ENCODE peak calls at places on chromosomes 12 and 14, in four cellular contexts. D is HFF-Myc, S is cardiac fibroblast, Z is GM12878. X is an unnamed sample.

GRCh38 chr14:89956294-89957009 is 725 bp downstream of the TDP1 start:
- DNase-seq in Z (peak), D (peak), S (peak), X (peak)

GRCh38 chr12:3319723-3320492 is 171.1 kb upstream of the PRMT8 start:
- DNase-seq in Z (no peak), D (no peak), S (no peak), X (no peak)

GRCh38 chr12:89239534-89239933 is 112.8 kb downstream of the DUSP6 start:
- DNase-seq in D (no peak), Z (no peak), S (no peak), X (no peak)

GRCh38 chr12:57280234-57281062 is 29.5 kb upstream of the STAC3 start:
- DNase-seq in Z (peak), S (peak), D (peak), X (no peak)

GRCh38 chr12:52056801-52057613 is 5.8 kb downstream of the NR4A1 start:
- DNase-seq in D (no peak), Z (no peak), S (no peak), X (no peak)

GRCh38 chr12:75954076-75954475 is 77.5 kb downstream of the PHLDA1 start:
- DNase-seq in D (peak), S (peak), Z (no peak), X (no peak)

GRCh38 chr12:111442301-111443045 is 36.8 kb downstream of the SH2B3 start:
- DNase-seq in D (no peak), S (no peak), Z (no peak), X (no peak)

GRCh38 chr12:105400227-105400626 is 69.7 kb downstream of the C12orf75 start:
- DNase-seq in Z (no peak), D (no peak), S (no peak), X (no peak)

GRCh38 chr14:57403521-57403864 is 13.1 kb downstream of the NAA30 start:
- DNase-seq in D (peak), Z (no peak), S (no peak), X (no peak)

GRCh38 chr14:26394114-26394855 is 203.5 kb downstream of the NOVA1 start:
- DNase-seq in Z (no peak), S (peak), D (no peak), X (no peak)

GRCh38 chr14:32950584-32950983 is 11.9 kb downstream of the NPAS3 start:
- DNase-seq in Z (no peak), D (no peak), S (peak), X (no peak)

GRCh38 chr12:91921555-91921954 is 224.1 kb downstream of the BTG1 start:
- DNase-seq in D (no peak), Z (no peak), S (no peak), X (no peak)

GRCh38 chr12:110200124-110200417 is 75.9 kb downstream of the IFT81 start:
- DNase-seq in D (no peak), S (peak), Z (no peak), X (no peak)

GRCh38 chr12:120468271-120468845 is 1.2 kb downstream of the SRSF9 start:
- DNase-seq in S (peak), Z (no peak), D (no peak), X (peak)

GRCh38 chr12:112419269-112420133 is 754 bp downstream of the PTPN11 start:
- DNase-seq in Z (no peak), D (no peak), S (peak), X (no peak)

GRCh38 chr14:55122441-55122986 is 6.5 kb upstream of the LGALS3 start:
- DNase-seq in D (no peak), Z (no peak), S (peak), X (no peak)

GRCh38 chr14:92502541-92503286 is 10.9 kb upstream of the RIN3 start:
- DNase-seq in D (no peak), Z (no peak), S (no peak), X (no peak)

GRCh38 chr12:44833561-44833960 is 42.6 kb downstream of the NELL2 start:
- DNase-seq in Z (no peak), D (no peak), S (no peak), X (no peak)

GRCh38 chr14:95495538-95496025 is 20.9 kb downstream of the SYNE3 start:
- DNase-seq in S (no peak), Z (peak), D (no peak), X (no peak)

GRCh38 chr12:46825526-46826414 is at the start of gene SLC38A4:
- DNase-seq in S (peak), D (peak), Z (no peak), X (peak)

GRCh38 chr12:104605685-104606084 is 148.9 kb downstream of the CHST11 start:
- DNase-seq in S (peak), Z (no peak), D (no peak), X (no peak)

GRCh38 chr14:22626590-22626989 is 17.6 kb downstream of the OR6J1 start:
- DNase-seq in Z (no peak), D (no peak), S (no peak), X (no peak)

GRCh38 chr12:65602579-65603295 is 221.5 kb upstream of the HMGA2 start:
- DNase-seq in Z (no peak), S (peak), D (peak), X (peak)

GRCh38 chr12:5213990-5214389 is 170.3 kb downstream of the KCNA5 start:
- DNase-seq in Z (no peak), D (no peak), S (no peak), X (no peak)

GRCh38 chr14:20760950-20761349 is 7.3 kb upstream of the EDDM3B start:
- DNase-seq in S (no peak), Z (no peak), D (no peak), X (no peak)

GRCh38 chr14:28926091-28926490 is 159.5 kb downstream of the FOXG1 start:
- DNase-seq in D (no peak), S (no peak), Z (no peak), X (no peak)

GRCh38 chr12:132687211-132688164 is at the start of the genes POLE and PXMP2:
- DNase-seq in S (peak), D (peak), Z (peak), X (peak)
- TF ChIP-seq CTCF in S (no peak), D (no peak), Z (no peak), X (no peak)

GRCh38 chr12:55743967-55744931 is 1.3 kb downstream of the GDF11 start:
- DNase-seq in S (no peak), D (no peak), Z (no peak), X (no peak)

GRCh38 chr12:55741978-55742377 is 944 bp upstream of the GDF11 start:
- DNase-seq in Z (no peak), D (no peak), S (no peak), X (no peak)

GRCh38 chr12:55745361-55746146 is 2.6 kb downstream of the GDF11 start:
- DNase-seq in S (no peak), Z (no peak), D (no peak), X (peak)

GRCh38 chr12:55742719-55743130 is at the start of gene GDF11:
- DNase-seq in D (no peak), Z (no peak), S (peak), X (peak)

GRCh38 chr12:55743131-55743921 is 404 bp downstream of the GDF11 start:
- DNase-seq in S (peak), D (no peak), Z (no peak), X (no peak)
- TF ChIP-seq CTCF in S (peak), D (no peak), Z (no peak), X (no peak)

GRCh38 chr12:6233121-6233971 is 33.1 kb downstream of the CD9 start:
- DNase-seq in S (no peak), D (no peak), Z (no peak), X (no peak)
- TF ChIP-seq CTCF in S (no peak), D (no peak), Z (no peak), X (no peak)

DNA sequence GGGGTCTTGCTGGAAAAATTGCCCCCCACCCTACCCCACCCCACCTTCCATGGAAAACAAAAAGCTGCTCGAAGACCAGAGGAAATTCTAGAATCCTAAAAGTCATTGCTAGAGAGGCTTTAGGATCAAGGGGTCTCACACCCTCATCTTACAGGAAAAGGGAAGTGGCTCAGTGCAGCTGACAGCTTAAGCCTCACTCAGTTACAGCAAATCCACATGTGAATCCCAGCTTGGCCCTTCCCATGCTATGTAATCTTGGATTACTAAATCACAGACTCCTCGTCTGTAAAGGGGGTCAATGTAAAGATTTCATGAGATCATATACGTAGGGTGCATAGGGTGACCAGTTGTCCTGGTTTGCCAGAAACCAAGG is 25.9 kb downstream of the CMKLR1 start:
- DNase-seq in S (no peak), Z (no peak), D (no peak), X (no peak)
- TF ChIP-seq CTCF in S (no peak), Z (no peak), D (no peak), X (no peak)

GRCh38 chr12:68157295-68157871 is 2.2 kb downstream of the IFNG start:
- DNase-seq in Z (no peak), S (no peak), D (no peak), X (no peak)

GRCh38 chr12:68154768-68155167 is 4.8 kb downstream of the IFNG start:
- DNase-seq in Z (no peak), S (no peak), D (no peak), X (no peak)

GRCh38 chr12:68162374-68162773 is 2.8 kb upstream of the IFNG start:
- DNase-seq in D (no peak), S (no peak), Z (no peak), X (no peak)

GRCh38 chr12:68159681-68160304 is at the start of gene IFNG:
- DNase-seq in D (no peak), Z (peak), S (no peak), X (no peak)

GRCh38 chr12:68158427-68158826 is 1.1 kb downstream of the IFNG start:
- DNase-seq in D (peak), Z (no peak), S (peak), X (no peak)
- TF ChIP-seq CTCF in D (peak), Z (peak), S (peak), X (peak)

GRCh38 chr14:65230287-65230728 is 128.0 kb upstream of the MAX start:
- DNase-seq in S (peak), Z (no peak), D (no peak), X (no peak)

GRCh38 chr14:65231286-65231980 is 129.1 kb upstream of the MAX start:
- DNase-seq in S (no peak), Z (no peak), D (no peak), X (no peak)

GRCh38 chr14:65228956-65229355 is 126.6 kb upstream of the MAX start:
- DNase-seq in S (no peak), D (no peak), Z (no peak), X (no peak)

GRCh38 chr14:65228436-65228835 is 126.1 kb upstream of the MAX start:
- DNase-seq in D (no peak), S (no peak), Z (peak), X (no peak)

GRCh38 chr14:65229431-65230286 is 127.3 kb upstream of the MAX start:
- DNase-seq in Z (no peak), S (peak), D (no peak), X (peak)
- TF ChIP-seq CTCF in Z (no peak), S (no peak), D (no peak), X (no peak)

DNA sequence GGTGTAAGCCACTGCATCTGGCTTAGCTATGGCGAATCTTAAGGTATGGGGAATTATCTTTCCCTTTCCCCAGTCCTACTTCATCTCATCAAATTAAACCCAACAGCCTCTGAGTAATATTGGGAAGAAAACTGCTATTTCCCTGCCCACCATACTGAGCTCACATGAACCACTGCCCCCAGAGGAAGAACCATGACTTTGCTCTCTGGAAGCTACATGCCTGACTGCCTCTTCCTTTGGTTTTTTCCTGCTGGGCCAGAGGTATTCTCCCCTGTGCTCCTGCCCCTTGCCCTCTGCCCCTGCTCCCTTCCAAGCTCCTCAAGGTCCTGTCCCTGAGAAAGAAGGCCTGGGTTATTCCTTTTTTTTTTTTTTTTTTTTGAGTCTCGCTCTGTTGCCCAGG is 15.2 kb downstream of the RILPL2 start:
- DNase-seq in Z (no peak), D (no peak), S (no peak), X (no peak)
- TF ChIP-seq CTCF in Z (no peak), D (no peak), S (no peak), X (no peak)

GRCh38 chr14:88552859-88553258 is 1.9 kb downstream of the PTPN21 start:
- DNase-seq in D (no peak), Z (no peak), S (no peak), X (no peak)

GRCh38 chr14:88550078-88550477 is 4.7 kb downstream of the PTPN21 start:
- DNase-seq in Z (no peak), S (no peak), D (no peak), X (no peak)

GRCh38 chr14:88551936-88552565 is 2.8 kb downstream of the PTPN21 start:
- DNase-seq in S (peak), D (no peak), Z (no peak), X (no peak)

GRCh38 chr14:88553886-88554457 is 835 bp downstream of the PTPN21 start:
- DNase-seq in Z (no peak), S (peak), D (no peak), X (no peak)

DNA sequence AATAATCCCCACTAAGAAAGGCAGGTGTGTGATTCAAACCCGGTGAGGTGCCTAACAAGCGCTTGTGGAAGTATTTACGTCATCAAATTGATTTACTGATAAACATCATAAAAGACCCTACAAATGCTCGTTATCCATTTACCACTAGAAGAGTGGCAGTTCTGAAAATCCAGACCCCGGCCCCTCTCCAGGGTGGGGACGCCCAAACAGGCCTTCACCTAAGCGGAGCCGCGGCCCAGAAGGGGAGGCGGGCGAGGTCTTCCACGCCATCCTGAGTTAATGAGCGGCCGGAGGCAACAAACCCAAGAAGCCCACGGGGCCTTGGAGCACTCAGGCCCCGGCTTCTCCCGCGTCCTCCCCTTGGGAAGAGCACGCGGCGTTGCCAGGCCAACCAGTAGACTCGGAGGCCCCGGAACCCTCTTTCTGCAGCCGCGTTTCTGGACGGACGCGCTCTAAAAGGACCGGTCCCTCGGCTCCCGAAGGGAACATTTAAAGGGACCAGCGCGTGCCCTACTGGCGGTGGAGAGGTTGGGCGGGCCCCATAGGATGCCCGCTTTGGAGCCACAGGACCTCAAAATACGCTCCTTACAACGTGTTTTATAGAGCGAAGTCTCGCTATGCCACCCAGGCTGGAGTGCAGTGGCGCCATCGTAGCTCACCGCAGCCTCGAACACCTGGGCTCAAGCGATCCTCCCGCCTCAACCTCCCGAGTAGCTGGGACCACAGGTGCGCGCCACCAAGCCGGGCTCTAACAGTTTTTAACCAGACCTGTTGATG is 3.5 kb downstream of the PTPN21 start:
- DNase-seq in D (peak), S (peak), Z (no peak), X (peak)
- TF ChIP-seq CTCF in D (peak), S (peak), Z (no peak), X (peak)